ENCODE peak calls at places on chromosomes 13 and 19, in four cellular contexts. One of them, this sample, is unnamed.

GRCh38 chr13:100039740-100040139 is 49.2 kb upstream of the PCCA start:
- DNase-seq in GM12878: no peak
- DNase-seq in HepG2: peak; percentile 80
- DNase-seq in K562: no peak
- DNase-seq in this sample: no peak

GRCh38 chr19:41604831-41605230 is 22.0 kb downstream of the CEACAM4 start:
- DNase-seq in GM12878: no peak
- DNase-seq in HepG2: no peak
- DNase-seq in K562: no peak
- DNase-seq in this sample: no peak

GRCh38 chr19:42280761-42281174 is 11.7 kb downstream of the CIC start:
- DNase-seq in GM12878: no peak
- DNase-seq in HepG2: no peak
- DNase-seq in K562: peak; percentile 69
- DNase-seq in this sample: no peak

GRCh38 chr13:78443839-78444238 is 159.5 kb downstream of the POU4F1 start:
- DNase-seq in GM12878: no peak
- DNase-seq in HepG2: no peak
- DNase-seq in K562: no peak
- DNase-seq in this sample: no peak

GRCh38 chr13:94481966-94482365 is 2.5 kb upstream of the DCT start:
- DNase-seq in GM12878: no peak
- DNase-seq in HepG2: peak; percentile 10
- DNase-seq in K562: no peak
- DNase-seq in this sample: no peak

GRCh38 chr13:31227870-31228269 is 28.1 kb downstream of the B3GLCT start:
- DNase-seq in GM12878: no peak
- DNase-seq in HepG2: no peak
- DNase-seq in K562: no peak
- DNase-seq in this sample: no peak

GRCh38 chr13:85148009-85148408 is 651.2 kb downstream of the SLITRK6 start:
- DNase-seq in GM12878: no peak
- DNase-seq in HepG2: peak; percentile 1
- DNase-seq in K562: no peak
- DNase-seq in this sample: no peak

GRCh38 chr19:44954649-44955499 is at the start of gene CLPTM1:
- DNase-seq in GM12878: peak; percentile 92
- DNase-seq in HepG2: peak; percentile 91
- DNase-seq in K562: peak; percentile 97
- DNase-seq in this sample: peak; percentile 96

GRCh38 chr19:53076984-53077383 is 26.2 kb downstream of the ZNF160 start:
- DNase-seq in GM12878: no peak
- DNase-seq in HepG2: peak; percentile 14
- DNase-seq in K562: peak; percentile 20
- DNase-seq in this sample: peak; percentile 91

GRCh38 chr19:13992025-13992424 is 14.1 kb downstream of the RFX1 start:
- DNase-seq in GM12878: no peak
- DNase-seq in HepG2: no peak
- DNase-seq in K562: no peak
- DNase-seq in this sample: no peak

GRCh38 chr19:6556480-6556879 is 25.7 kb downstream of the TNFSF9 start:
- DNase-seq in GM12878: peak; percentile 71
- DNase-seq in HepG2: no peak
- DNase-seq in K562: no peak
- DNase-seq in this sample: no peak

GRCh38 chr19:6551607-6552450 is 21.0 kb downstream of the TNFSF9 start:
- DNase-seq in GM12878: no peak
- DNase-seq in HepG2: peak; percentile 45
- DNase-seq in K562: peak; percentile 86
- DNase-seq in this sample: peak; percentile 82

GRCh38 chr19:6551091-6551490 is 20.3 kb downstream of the TNFSF9 start:
- DNase-seq in GM12878: no peak
- DNase-seq in HepG2: no peak
- DNase-seq in K562: no peak
- DNase-seq in this sample: no peak

GRCh38 chr19:6556043-6556449 is 25.2 kb downstream of the TNFSF9 start:
- DNase-seq in GM12878: no peak
- DNase-seq in HepG2: no peak
- DNase-seq in K562: no peak
- DNase-seq in this sample: no peak
- TF ChIP-seq CTCF in GM12878: no peak
- TF ChIP-seq CTCF in HepG2: no peak
- TF ChIP-seq CTCF in K562: no peak
- TF ChIP-seq CTCF in this sample: no peak

DNA sequence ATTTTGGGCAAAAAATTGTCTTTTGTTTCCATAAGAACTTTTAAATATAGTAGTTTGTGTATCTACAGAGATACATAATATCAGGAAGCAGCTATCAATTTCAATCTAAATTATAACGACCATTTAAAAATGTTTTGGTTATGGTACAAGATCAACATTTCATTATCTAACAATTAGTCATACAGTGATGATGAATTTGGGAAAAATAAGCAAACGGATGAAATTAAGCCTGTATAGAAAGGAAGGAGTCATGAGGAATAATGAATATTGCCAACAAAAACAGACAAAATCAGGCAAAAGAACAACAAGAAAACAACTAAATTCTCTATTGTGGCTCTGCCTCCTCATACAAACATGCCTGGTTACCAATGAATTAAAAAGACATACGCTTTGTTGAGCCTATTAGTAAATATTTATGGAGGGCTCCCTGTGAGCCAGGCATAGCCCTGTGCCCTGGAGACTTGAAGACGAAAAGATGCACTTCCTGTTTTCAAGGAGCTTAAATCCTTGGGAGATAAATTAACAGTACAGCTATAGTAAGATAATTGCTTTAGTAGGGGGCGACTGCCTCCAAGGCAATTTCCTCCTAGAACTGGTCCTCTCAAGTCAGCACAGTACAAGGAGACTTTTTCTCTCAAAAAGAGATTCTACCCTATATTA is 73.0 kb downstream of the NALCN start:
- DNase-seq in GM12878: no peak
- DNase-seq in HepG2: no peak
- DNase-seq in K562: no peak
- DNase-seq in this sample: no peak
- TF ChIP-seq CBFB in GM12878: no peak
- TF ChIP-seq CBFB in HepG2: no peak
- TF ChIP-seq CBFB in K562: no peak
- TF ChIP-seq CBFB in this sample: no peak

DNA sequence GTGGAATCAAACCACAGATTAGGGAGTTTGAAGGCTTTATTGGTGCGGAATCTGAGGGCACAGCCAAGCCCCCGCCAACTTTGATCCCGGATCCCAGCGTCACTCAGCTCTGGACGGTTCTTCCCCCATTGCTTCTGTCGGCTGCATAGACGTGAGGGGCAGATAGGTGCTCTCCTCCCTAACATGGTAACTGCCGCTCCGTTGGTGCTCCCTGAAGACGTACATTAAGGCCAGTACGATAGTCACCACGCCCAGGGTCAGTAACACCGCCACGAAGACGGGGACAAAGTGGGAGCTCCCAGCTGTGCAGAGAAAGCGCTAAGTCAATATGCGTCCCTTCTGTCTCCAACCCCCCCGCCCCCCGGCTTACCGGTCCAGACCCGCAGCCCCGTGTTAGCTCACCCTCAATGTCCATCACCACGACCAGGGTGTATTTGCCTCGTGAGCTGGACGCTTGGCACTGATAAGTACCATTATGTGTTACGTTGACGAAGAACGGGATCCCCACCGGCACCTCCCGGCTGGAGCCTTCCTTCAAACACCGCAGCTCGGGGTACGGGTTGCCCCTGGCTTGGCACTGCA is 520 bp upstream of the RAVER1 start:
- DNase-seq in GM12878: no peak
- DNase-seq in HepG2: no peak
- DNase-seq in K562: no peak
- DNase-seq in this sample: no peak
- TF ChIP-seq ATF3 in GM12878: no peak
- TF ChIP-seq ATF3 in HepG2: no peak
- TF ChIP-seq ATF3 in K562: no peak
- TF ChIP-seq ATF3 in this sample: no peak

GRCh38 chr13:42354246-42355117 is 82.5 kb downstream of the AKAP11 start:
- DNase-seq in GM12878: peak; percentile 53
- DNase-seq in HepG2: no peak
- DNase-seq in K562: no peak
- DNase-seq in this sample: peak; percentile 15
- TF ChIP-seq CTCF in GM12878: peak; percentile 49
- TF ChIP-seq CTCF in HepG2: peak; percentile 16
- TF ChIP-seq CTCF in K562: no peak
- TF ChIP-seq CTCF in this sample: no peak

DNA sequence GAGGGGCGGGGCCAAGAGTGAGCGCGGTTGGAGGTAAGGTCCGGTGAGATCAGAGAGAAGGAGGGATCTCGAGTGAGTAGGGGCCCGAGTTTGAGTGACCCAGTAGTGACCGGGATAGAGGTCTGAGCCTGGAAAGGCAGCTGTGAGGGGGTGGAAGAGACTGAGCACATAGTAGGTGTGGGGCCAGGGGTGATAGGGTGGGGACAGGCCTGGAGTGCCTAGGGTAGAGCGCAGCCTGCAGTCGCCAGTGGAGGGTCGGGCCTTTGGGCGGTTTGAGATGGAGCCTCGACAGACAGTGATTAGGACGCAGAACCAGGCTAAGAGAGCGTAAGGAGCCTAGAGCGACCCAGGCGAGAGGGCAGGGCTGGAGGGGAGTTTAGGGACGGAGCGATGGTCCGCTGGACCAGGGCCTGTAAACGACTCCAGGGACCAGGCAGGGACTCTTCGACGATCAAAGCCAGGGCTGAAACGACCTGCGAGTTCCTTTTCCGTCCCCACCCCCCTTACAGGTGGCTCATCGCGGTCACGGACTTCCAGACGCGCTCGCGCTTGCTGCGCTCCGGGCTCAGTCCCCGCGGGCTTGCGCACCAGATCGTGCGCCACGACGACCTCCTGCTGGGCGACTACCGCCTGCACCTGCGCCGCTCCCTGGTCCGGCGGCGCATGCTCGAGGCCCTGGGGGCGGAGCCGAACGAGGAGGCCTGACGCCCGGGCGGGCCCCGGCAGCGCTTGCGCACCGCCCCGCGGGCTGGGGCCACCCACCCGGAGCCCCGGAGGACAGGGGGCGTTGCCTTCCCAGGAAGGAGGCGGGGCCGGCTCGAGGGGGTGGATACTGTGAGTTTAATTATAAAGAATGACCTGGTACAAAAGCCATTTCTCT is 9.4 kb downstream of the C19orf81 start:
- DNase-seq in GM12878: no peak
- DNase-seq in HepG2: no peak
- DNase-seq in K562: peak; percentile 98
- DNase-seq in this sample: peak; percentile 95
- TF ChIP-seq CBFB in GM12878: no peak
- TF ChIP-seq CBFB in HepG2: no peak
- TF ChIP-seq CBFB in K562: peak; percentile 75
- TF ChIP-seq CBFB in this sample: no peak

DNA sequence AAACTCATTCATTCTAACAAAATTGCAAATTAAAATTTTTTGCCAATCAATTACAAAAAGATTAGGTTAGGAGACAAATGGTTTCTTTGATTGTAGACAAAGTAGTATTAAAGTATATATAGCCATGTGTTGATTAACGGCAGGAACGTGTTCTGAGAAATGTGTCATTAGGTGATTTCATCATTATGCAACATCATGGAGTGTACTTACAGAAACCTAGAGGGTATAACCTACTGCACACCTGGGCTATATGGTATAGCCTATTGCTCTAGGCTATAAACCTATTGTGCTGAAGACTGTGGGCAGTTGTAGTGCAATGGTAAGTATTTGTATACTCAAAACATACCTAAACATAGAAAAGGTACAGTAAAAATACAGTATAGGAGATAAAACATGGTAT is 906.8 kb upstream of the SPRY2 start:
- DNase-seq in GM12878: no peak
- DNase-seq in HepG2: no peak
- DNase-seq in K562: no peak
- DNase-seq in this sample: no peak
- TF ChIP-seq ATF3 in GM12878: no peak
- TF ChIP-seq ATF3 in HepG2: no peak
- TF ChIP-seq ATF3 in K562: no peak
- TF ChIP-seq ATF3 in this sample: no peak